ENCODE peak calls at places on chromosomes 13 and 19, in nine cellular contexts. Y, B, W, T, N, Z, C, R and J are unnamed samples.

GRCh38 chr19:28569132-28570114 is 643.5 kb downstream of the UQCRFS1 start:
- DNase-seq in Y (no peak), B (no peak), W (no peak), T (no peak), N (no peak), Z (no peak), C (no peak), R (no peak), J (no peak)

GRCh38 chr19:29367701-29368306 is 154.9 kb upstream of the UQCRFS1 start:
- DNase-seq in Y (no peak), B (no peak), W (no peak), T (no peak), N (no peak), Z (no peak), C (no peak), R (no peak), J (no peak)

GRCh38 chr19:2381151-2381822 is 21.2 kb downstream of the TMPRSS9 start:
- DNase-seq in Y (no peak), B (no peak), W (no peak), T (no peak), N (no peak), Z (no peak), C (no peak), R (peak; percentile 31), J (no peak)

GRCh38 chr13:58823701-58824100 is 1192.2 kb downstream of the PCDH17 start:
- DNase-seq in Y (no peak), B (no peak), W (no peak), T (no peak), N (no peak), Z (no peak), C (no peak), R (no peak), J (no peak)

GRCh38 chr19:39342647-39343305 is 555 bp downstream of the SAMD4B start:
- DNase-seq in Y (no peak), B (no peak), W (peak; percentile 19), T (no peak), N (no peak), Z (peak; percentile 42), C (peak; percentile 35), R (no peak), J (no peak)

GRCh38 chr19:5292843-5293606 is 47.6 kb downstream of the PTPRS start:
- DNase-seq in Y (peak; percentile 36), B (no peak), W (peak; percentile 58), T (peak; percentile 63), N (no peak), Z (peak; percentile 73), C (peak; percentile 66), R (peak; percentile 57), J (peak; percentile 64)

GRCh38 chr19:33386361-33386858 is 12.9 kb downstream of the CEBPG start:
- DNase-seq in Y (no peak), B (no peak), W (no peak), T (no peak), N (no peak), Z (peak; percentile 20), C (no peak), R (no peak), J (no peak)

GRCh38 chr13:60431108-60431700 is 34.2 kb downstream of the TDRD3 start:
- DNase-seq in Y (peak; percentile 21), B (no peak), W (peak; percentile 78), T (peak; percentile 40), N (peak; percentile 16), Z (no peak), C (no peak), R (peak; percentile 83), J (no peak)

GRCh38 chr19:22945560-22945959 is 57.4 kb downstream of the ZNF728 start:
- DNase-seq in Y (no peak), B (no peak), W (peak; percentile 34), T (no peak), N (no peak), Z (no peak), C (no peak), R (peak; percentile 24), J (no peak)

GRCh38 chr13:30142502-30143211 is 164.7 kb downstream of the KATNAL1 start:
- DNase-seq in Y (peak; percentile 97), B (no peak), W (peak; percentile 98), T (peak; percentile 99), N (peak; percentile 98), Z (no peak), C (peak; percentile 53), R (peak; percentile 90), J (peak; percentile 61)

GRCh38 chr13:52599037-52599852 is 43.0 kb upstream of the HNRNPA1L2 start:
- DNase-seq in Y (no peak), B (no peak), W (peak; percentile 83), T (no peak), N (no peak), Z (no peak), C (no peak), R (peak; percentile 79), J (peak; percentile 70)

DNA sequence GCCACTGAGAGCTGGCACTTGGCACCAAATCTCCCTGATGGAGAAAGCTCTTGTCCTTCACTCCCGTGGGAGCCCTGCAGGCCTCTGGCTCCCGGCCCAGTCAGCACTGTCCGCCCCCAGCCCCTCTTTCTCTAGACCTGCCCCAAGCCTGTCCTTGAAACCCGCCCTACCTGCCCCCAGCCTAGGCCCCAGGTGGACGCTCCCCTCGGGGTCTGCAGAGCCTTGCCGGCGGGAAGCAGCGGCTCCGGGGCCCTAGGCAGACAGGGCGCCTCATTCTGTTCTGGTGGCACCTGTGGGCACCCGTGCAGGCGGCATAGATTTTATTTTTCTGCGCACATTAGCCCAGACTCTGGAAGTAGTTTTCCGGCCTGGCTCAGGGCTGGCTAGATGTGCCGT is 17.6 kb downstream of the IL17D start:
- DNase-seq in Y (no peak), B (no peak), W (no peak), T (no peak), N (no peak), Z (no peak), C (no peak), R (no peak), J (no peak)
- H3K4me3 ChIP-seq in Y (no peak overlapping the region), B (no peak overlapping the region), W (no peak overlapping the region), T (no peak overlapping the region), N (no peak overlapping the region), Z (peak overlapping the region; percentile 54), C (no peak overlapping the region), R (no peak overlapping the region), J (no peak overlapping the region)

GRCh38 chr13:75762066-75762937 is 126.2 kb downstream of the LMO7 start:
- DNase-seq in Y (no peak), B (no peak), W (no peak), T (no peak), N (no peak), Z (no peak), C (no peak), R (no peak), J (peak; percentile 46)

GRCh38 chr13:75759531-75759930 is 123.4 kb downstream of the LMO7 start:
- DNase-seq in Y (no peak), B (no peak), W (no peak), T (no peak), N (no peak), Z (no peak), C (no peak), R (no peak), J (no peak)

GRCh38 chr13:75762967-75763366 is 126.8 kb downstream of the LMO7 start:
- DNase-seq in Y (no peak), B (no peak), W (no peak), T (no peak), N (no peak), Z (no peak), C (no peak), R (no peak), J (no peak)

GRCh38 chr13:75760182-75760981 is 124.3 kb downstream of the LMO7 start:
- DNase-seq in Y (no peak), B (no peak), W (peak; percentile 25), T (no peak), N (no peak), Z (peak; percentile 37), C (peak; percentile 67), R (no peak), J (peak; percentile 65)

DNA sequence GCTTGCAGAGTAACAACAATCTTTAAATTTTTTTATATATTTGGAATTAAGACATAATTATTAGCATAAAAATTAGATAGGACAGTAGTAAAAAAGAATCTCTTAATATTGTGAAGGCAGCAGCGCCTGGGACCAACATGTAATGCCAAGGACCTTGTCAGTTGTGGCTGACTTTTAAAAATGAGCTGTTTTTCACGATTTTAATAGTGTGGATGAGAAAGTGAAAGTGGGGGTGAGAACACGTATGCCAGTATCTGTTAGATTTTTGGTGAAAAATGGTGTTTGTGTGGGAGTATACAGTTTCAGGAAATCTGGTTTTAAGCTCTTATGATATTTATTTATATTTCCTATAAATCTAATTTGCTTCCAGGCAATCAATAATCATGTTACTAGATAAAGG is 125.2 kb downstream of the LMO7 start:
- DNase-seq in Y (no peak), B (no peak), W (no peak), T (no peak), N (no peak), Z (no peak), C (no peak), R (peak; percentile 31), J (no peak)
- H3K4me3 ChIP-seq in Y (peak overlapping the region; percentile 25), B (peak overlapping the region; percentile 20), W (no peak overlapping the region), T (no peak overlapping the region), N (no peak overlapping the region), Z (peak overlapping the region; percentile 57), C (no peak overlapping the region), R (peak overlapping the region; percentile 39), J (peak overlapping the region; percentile 26)

DNA sequence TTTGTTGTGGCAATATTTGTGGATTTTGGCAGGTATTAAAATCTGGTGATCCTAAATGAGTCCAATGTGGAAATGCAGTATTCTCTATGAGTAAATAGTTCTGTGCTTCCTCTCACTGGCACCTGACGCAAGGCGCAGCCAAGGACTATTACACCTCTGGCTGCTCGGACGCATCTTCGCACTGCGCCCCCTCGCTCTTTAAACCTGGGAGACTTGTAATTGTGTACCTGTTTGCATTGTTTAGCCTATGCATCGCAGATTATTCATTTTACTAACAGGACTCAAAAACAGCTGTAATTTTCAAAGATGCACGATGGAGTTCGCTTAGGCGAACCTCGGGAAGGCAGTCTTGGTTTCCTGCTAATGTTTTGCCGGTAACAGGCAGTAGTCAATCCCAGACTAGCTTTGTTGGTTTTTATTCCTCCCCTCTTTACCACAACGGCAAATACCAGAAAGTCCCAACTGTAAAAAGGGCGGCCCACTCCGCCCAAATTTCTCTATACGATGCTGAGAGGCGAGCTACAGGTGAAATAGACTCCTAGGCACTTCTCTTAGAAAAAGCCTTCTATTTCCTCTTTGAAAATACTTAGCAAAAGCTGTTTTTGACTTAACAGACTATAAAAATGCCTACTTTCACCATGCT is 113.3 kb downstream of the KCNRG start:
- DNase-seq in Y (no peak), B (no peak), W (no peak), T (no peak), N (no peak), Z (no peak), C (no peak), R (no peak), J (no peak)
- H3K4me3 ChIP-seq in Y (no peak overlapping the region), B (peak overlapping the region; percentile 11), W (no peak overlapping the region), T (no peak overlapping the region), N (no peak overlapping the region), Z (no peak overlapping the region), C (no peak overlapping the region), R (no peak overlapping the region), J (no peak overlapping the region)

DNA sequence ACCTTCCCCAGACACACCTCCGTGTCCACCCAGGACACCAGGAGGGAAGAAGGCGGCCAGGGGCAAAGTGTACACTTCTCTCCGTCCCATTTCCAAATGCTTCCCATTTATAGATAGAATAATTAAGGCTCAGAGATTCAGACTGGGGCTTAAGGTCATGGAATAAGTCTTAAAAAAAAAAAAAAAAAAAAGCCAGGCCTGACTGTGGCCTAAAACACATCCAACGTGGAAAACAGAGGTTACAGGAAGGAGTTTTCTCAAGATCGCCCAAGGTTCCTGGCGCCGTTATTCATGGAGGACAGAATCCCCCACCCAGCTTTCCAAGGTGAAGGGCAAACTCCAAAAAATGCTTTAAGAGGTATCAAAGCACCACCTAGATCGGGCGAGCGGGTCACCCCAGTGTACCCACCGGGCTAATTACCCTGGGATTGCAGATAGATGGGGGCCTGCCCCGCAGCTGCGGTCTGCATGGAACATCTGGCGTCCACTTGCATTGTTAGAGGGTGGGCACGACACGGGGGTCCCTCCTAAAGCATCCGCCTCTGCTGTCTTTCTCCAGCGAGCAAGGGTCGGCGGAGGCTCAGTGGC is 36.1 kb upstream of the NANOS3 start:
- DNase-seq in Y (no peak), B (no peak), W (peak; percentile 55), T (no peak), N (no peak), Z (no peak), C (no peak), R (no peak), J (no peak)
- H3K4me3 ChIP-seq in Y (peak overlapping the region; percentile 88), B (peak overlapping the region; percentile 88), W (peak overlapping the region; percentile 96), T (peak overlapping the region; percentile 96), N (peak overlapping the region; percentile 91), Z (peak overlapping the region; percentile 72), C (no peak overlapping the region), R (peak overlapping the region; percentile 88), J (peak overlapping the region; percentile 91)